ENCODE peak calls at places on chromosome 4, in six cellular contexts. X is stomach, I is esophagus muscularis mucosa, R is right lobe of liver, C is adrenal gland, Y is Peyer's patch. B is an unnamed sample. For H3K4me1, the result is how much of the 10 kb centered on the place peaks cover.

GRCh38 chr4:147709999-147710398 is 21.9 kb upstream of the ARHGAP10 start:
- DNase-seq in C (no peak), X (no peak), I (peak), Y (no peak), R (no peak), B (no peak)

GRCh38 chr4:123093247-123093646 is 170.8 kb upstream of the NUDT6 start:
- DNase-seq in X (no peak), R (no peak), I (no peak), Y (no peak), C (no peak), B (no peak)

GRCh38 chr4:153537493-153537960 is 71.4 kb downstream of the TMEM131L start:
- DNase-seq in Y (no peak), X (no peak), R (no peak), I (peak), C (no peak), B (no peak)

GRCh38 chr4:165476214-165477098 is 97.6 kb downstream of the CPE start:
- DNase-seq in I (no peak), R (no peak), Y (no peak), C (peak), X (no peak), B (no peak)

GRCh38 chr4:167032876-167033275 is 201.4 kb downstream of the SPOCK3 start:
- DNase-seq in C (no peak), R (no peak), I (no peak), Y (no peak), X (no peak), B (no peak)

GRCh38 chr4:107825072-107825789 is 499 bp downstream of the SGMS2 start:
- DNase-seq in I (peak), Y (no peak), C (peak), R (peak), X (peak), B (peak)

GRCh38 chr4:14151099-14151498 is 523.6 kb upstream of the BOD1L1 start:
- DNase-seq in C (no peak), Y (no peak), X (no peak), R (no peak), I (no peak), B (no peak)

GRCh38 chr4:145487626-145488025 is 6.0 kb downstream of the SMAD1 start:
- DNase-seq in X (no peak), I (no peak), C (no peak), R (no peak), Y (no peak), B (no peak)

GRCh38 chr4:153731239-153731638 is 28.6 kb downstream of the RNF175 start:
- DNase-seq in X (no peak), C (no peak), Y (no peak), R (no peak), I (no peak), B (no peak)

GRCh38 chr4:172666711-172667368 is 501.8 kb upstream of the GALNT7 start:
- DNase-seq in C (no peak), X (no peak), Y (no peak), I (no peak), R (no peak), B (no peak)

GRCh38 chr4:124691801-124692200 is 20.7 kb downstream of the ANKRD50 start:
- DNase-seq in I (no peak), C (no peak), Y (no peak), X (no peak), R (no peak), B (no peak)

GRCh38 chr4:152106781-152107321 is 346.0 kb upstream of the GATB start:
- DNase-seq in R (no peak), C (peak), I (peak), X (no peak), Y (no peak), B (no peak)
- TF ChIP-seq CTCF in R (no peak), C (no peak), I (no peak), X (no peak), Y (no peak), B (no peak)

GRCh38 chr4:74654230-74654681 is 140.1 kb downstream of the BTC start:
- DNase-seq in X (no peak), R (no peak), C (no peak), I (no peak), Y (no peak), B (no peak)
- TF ChIP-seq POLR2A in X (no peak), R (no peak), C (no peak), I (no peak), Y (no peak), B (no peak)

DNA sequence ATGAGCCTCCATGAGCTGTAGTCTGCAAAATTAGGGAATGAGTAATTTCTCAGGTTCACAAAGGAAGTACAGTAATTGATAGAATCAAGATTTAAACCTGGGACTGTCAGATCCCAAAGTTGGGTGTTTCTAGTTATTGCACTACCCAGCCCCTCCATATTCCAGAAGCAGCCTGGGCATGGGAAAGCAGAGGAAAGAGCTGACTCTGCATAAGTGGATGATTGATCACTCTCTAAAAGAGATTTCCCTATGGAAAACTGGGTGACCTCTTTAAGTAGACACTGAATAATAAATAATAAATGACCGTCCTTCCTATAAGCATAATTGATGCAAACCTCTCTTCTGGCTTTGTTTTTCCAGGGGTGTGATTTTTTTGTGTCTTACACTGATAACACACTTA is 5.2 kb downstream of the NAAA start:
- DNase-seq in X (no peak), R (no peak), Y (no peak), I (no peak), C (no peak), B (no peak)
- H3K4me1 ChIP-seq in X (under half), R (under half), Y (under half), I (under half), C (under half), B (under half)

GRCh38 chr4:121776610-121777401 is 11.8 kb upstream of the SMIM43 start:
- DNase-seq in Y (no peak), R (no peak), I (no peak), X (no peak), C (no peak), B (no peak)

GRCh38 chr4:121769341-121769740 is 4.4 kb upstream of the SMIM43 start:
- DNase-seq in I (no peak), X (no peak), C (no peak), R (no peak), Y (no peak), B (no peak)

GRCh38 chr4:121777625-121778024 is 12.7 kb upstream of the SMIM43 start:
- DNase-seq in R (no peak), Y (no peak), X (no peak), C (no peak), I (no peak), B (no peak)

GRCh38 chr4:121771869-121772268 is 6.9 kb upstream of the SMIM43 start:
- DNase-seq in C (no peak), Y (no peak), I (no peak), R (no peak), X (no peak), B (no peak)

GRCh38 chr4:121773873-121774272 is 8.9 kb upstream of the SMIM43 start:
- DNase-seq in C (no peak), I (no peak), X (no peak), R (no peak), Y (no peak), B (no peak)
- TF ChIP-seq CTCF in C (no peak), I (no peak), X (no peak), R (no peak), Y (no peak), B (no peak)

GRCh38 chr4:51844157-51845054 is 1.5 kb downstream of the DCUN1D4 start:
- DNase-seq in C (peak), I (peak), Y (peak), R (peak), X (peak), B (peak)
- TF ChIP-seq POLR2A in C (peak), I (no peak), Y (no peak), R (peak), X (no peak), B (peak)

GRCh38 chr4:140943486-140943885 is 187.3 kb upstream of the TBC1D9 start:
- DNase-seq in I (no peak), R (no peak), C (no peak), Y (no peak), X (no peak), B (no peak)

GRCh38 chr4:140935259-140935658 is 179.1 kb upstream of the TBC1D9 start:
- DNase-seq in X (no peak), I (no peak), C (peak), R (no peak), Y (no peak), B (peak)

GRCh38 chr4:140940589-140940988 is 184.4 kb upstream of the TBC1D9 start:
- DNase-seq in X (no peak), R (no peak), C (no peak), Y (no peak), I (no peak), B (no peak)

GRCh38 chr4:140932646-140933045 is 176.5 kb upstream of the TBC1D9 start:
- DNase-seq in R (no peak), I (no peak), Y (no peak), C (no peak), X (no peak), B (no peak)

GRCh38 chr4:140937866-140938265 is 181.7 kb upstream of the TBC1D9 start:
- DNase-seq in Y (no peak), R (no peak), X (no peak), I (no peak), C (no peak), B (no peak)
- H3K4me1 ChIP-seq in Y (under half), R (under half), X (under half), I (half or more), C (under half), B (under half)

GRCh38 chr4:128068927-128069326 is 7.8 kb downstream of the LARP1B start:
- DNase-seq in X (no peak), I (no peak), R (no peak), Y (no peak), C (peak), B (no peak)
- TF ChIP-seq CTCF in X (no peak), I (peak), R (peak), Y (no peak), C (peak), B (no peak)

GRCh38 chr4:5712517-5712916 is 1.5 kb downstream of the EVC start:
- DNase-seq in R (no peak), X (no peak), I (no peak), Y (no peak), C (no peak), B (no peak)
- TF ChIP-seq POLR2A in R (no peak), X (no peak), I (no peak), Y (no peak), C (no peak), B (no peak)

GRCh38 chr4:98658287-98659105 is at the start of gene TSPAN5:
- DNase-seq in I (no peak), C (peak), X (peak), R (peak), Y (peak), B (peak)
- H3K4me1 ChIP-seq in I (under half), C (under half), X (under half), R (under half), Y (under half), B (under half)

GRCh38 chr4:84484274-84484673 is 14.8 kb downstream of the NKX6-1 start:
- DNase-seq in R (no peak), C (no peak), Y (no peak), I (no peak), X (no peak), B (no peak)

GRCh38 chr4:84481077-84481878 is 17.8 kb downstream of the NKX6-1 start:
- DNase-seq in Y (no peak), X (no peak), C (no peak), R (no peak), I (no peak), B (no peak)

GRCh38 chr4:84483738-84484137 is 15.4 kb downstream of the NKX6-1 start:
- DNase-seq in X (no peak), C (no peak), Y (no peak), R (no peak), I (no peak), B (no peak)

GRCh38 chr4:84481879-84482245 is 17.2 kb downstream of the NKX6-1 start:
- DNase-seq in Y (no peak), C (no peak), I (no peak), X (no peak), R (no peak), B (no peak)

DNA sequence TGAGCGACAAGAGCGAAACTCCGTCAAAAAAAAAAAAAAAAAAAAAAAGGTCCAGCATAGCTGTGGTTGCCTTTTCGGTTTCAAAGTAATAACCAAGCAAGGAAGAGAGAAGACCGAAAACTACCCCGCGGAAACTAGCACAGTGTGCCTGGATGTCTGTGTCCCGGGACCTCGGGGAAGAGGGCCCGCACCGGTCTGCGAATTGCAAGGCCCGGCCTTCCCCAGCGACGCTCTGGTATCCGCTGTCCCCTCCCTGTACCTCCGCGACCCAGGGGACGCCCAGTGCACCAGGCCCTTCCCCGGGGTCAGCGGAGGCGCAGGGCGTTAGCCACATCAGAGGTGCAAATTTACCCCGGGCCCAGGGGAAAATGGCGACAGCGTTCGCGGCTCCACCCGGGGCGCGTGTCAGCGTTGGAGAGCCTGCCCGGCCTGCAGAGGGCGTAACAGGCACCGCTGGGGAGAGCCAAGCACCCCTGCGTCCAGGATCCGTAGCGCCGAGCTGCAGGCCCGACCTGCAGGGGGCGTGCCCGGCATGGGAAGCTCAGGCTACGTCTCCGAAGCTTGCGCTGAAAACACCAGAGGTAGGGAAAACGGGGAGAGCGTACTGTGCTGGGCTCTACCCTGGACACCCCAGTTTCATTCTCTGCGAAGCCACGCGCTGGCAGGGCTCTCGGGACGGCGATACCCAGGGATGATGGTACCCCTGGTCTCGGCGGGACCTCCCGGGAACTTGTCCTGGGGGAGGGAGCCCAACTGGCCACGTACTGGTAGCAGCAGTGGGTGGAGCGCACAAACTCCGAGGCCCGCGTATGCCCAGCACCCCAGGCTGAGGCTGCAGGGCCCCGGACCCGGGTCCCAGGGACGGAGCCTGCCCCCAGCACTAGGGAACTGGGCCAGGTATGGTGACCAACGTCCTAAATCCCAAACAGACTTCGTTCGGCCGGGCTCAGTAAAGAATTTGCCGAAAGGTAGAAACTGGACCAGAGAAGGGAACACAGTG is 16.2 kb downstream of the NKX6-1 start:
- DNase-seq in R (no peak), C (no peak), Y (no peak), X (no peak), I (no peak), B (no peak)
- TF ChIP-seq CTCF in R (peak), C (peak), Y (peak), X (no peak), I (peak), B (peak)